ENCODE peak calls at places on chromosomes 7 and 10, in nine cellular contexts. One of them, this sample, is unnamed.

GRCh38 chr10:71244638-71245419 is 32.5 kb downstream of the UNC5B start:
- DNase-seq in GM12865: peak; percentile 15
- DNase-seq in heart left ventricle: peak; percentile 81
- DNase-seq in AG04450: peak; percentile 84
- DNase-seq in ovary: peak; percentile 67
- DNase-seq in AG04449: no peak
- DNase-seq in neural crest cell: no peak
- DNase-seq in WTC11: no peak
- DNase-seq in cardiac fibroblast: peak; percentile 94
- DNase-seq in this sample: peak; percentile 94

GRCh38 chr7:140230862-140231778 is 54.3 kb upstream of the KDM7A start:
- DNase-seq in GM12865: no peak
- DNase-seq in heart left ventricle: no peak
- DNase-seq in AG04450: no peak
- DNase-seq in ovary: no peak
- DNase-seq in AG04449: no peak
- DNase-seq in neural crest cell: peak; percentile 45
- DNase-seq in WTC11: peak; percentile 90
- DNase-seq in cardiac fibroblast: peak; percentile 34
- DNase-seq in this sample: no peak

GRCh38 chr10:102431452-102432124 is 786 bp downstream of the CUEDC2 start:
- DNase-seq in GM12865: no peak
- DNase-seq in heart left ventricle: no peak
- DNase-seq in AG04450: no peak
- DNase-seq in ovary: no peak
- DNase-seq in AG04449: no peak
- DNase-seq in neural crest cell: no peak
- DNase-seq in WTC11: no peak
- DNase-seq in cardiac fibroblast: peak; percentile 59
- DNase-seq in this sample: no peak

GRCh38 chr7:142359694-142360279 is 101.9 kb upstream of the PRSS58 start:
- DNase-seq in GM12865: no peak
- DNase-seq in heart left ventricle: no peak
- DNase-seq in AG04450: no peak
- DNase-seq in ovary: no peak
- DNase-seq in AG04449: no peak
- DNase-seq in neural crest cell: no peak
- DNase-seq in WTC11: no peak
- DNase-seq in cardiac fibroblast: no peak
- DNase-seq in this sample: no peak

GRCh38 chr10:112490543-112490942 is 43.5 kb downstream of the VTI1A start:
- DNase-seq in GM12865: no peak
- DNase-seq in heart left ventricle: peak; percentile 52
- DNase-seq in AG04450: no peak
- DNase-seq in ovary: no peak
- DNase-seq in AG04449: no peak
- DNase-seq in neural crest cell: no peak
- DNase-seq in WTC11: no peak
- DNase-seq in cardiac fibroblast: peak; percentile 35
- DNase-seq in this sample: no peak

GRCh38 chr7:107785170-107785569 is 17.9 kb downstream of the SLC26A3 start:
- DNase-seq in GM12865: no peak
- DNase-seq in heart left ventricle: no peak
- DNase-seq in AG04450: no peak
- DNase-seq in ovary: no peak
- DNase-seq in AG04449: no peak
- DNase-seq in neural crest cell: no peak
- DNase-seq in WTC11: no peak
- DNase-seq in cardiac fibroblast: no peak
- DNase-seq in this sample: no peak

GRCh38 chr7:111931016-111931517 is 275.1 kb downstream of the DOCK4 start:
- DNase-seq in GM12865: no peak
- DNase-seq in heart left ventricle: no peak
- DNase-seq in AG04450: peak; percentile 15
- DNase-seq in ovary: no peak
- DNase-seq in AG04449: no peak
- DNase-seq in neural crest cell: no peak
- DNase-seq in WTC11: no peak
- DNase-seq in cardiac fibroblast: peak; percentile 32
- DNase-seq in this sample: no peak

GRCh38 chr7:91287685-91288084 is 23.5 kb downstream of the FZD1 start:
- DNase-seq in GM12865: no peak
- DNase-seq in heart left ventricle: no peak
- DNase-seq in AG04450: no peak
- DNase-seq in ovary: peak; percentile 22
- DNase-seq in AG04449: no peak
- DNase-seq in neural crest cell: no peak
- DNase-seq in WTC11: no peak
- DNase-seq in cardiac fibroblast: no peak
- DNase-seq in this sample: no peak

GRCh38 chr10:56269181-56269580 is 91.9 kb downstream of the ZWINT start:
- DNase-seq in GM12865: no peak
- DNase-seq in heart left ventricle: no peak
- DNase-seq in AG04450: no peak
- DNase-seq in ovary: no peak
- DNase-seq in AG04449: no peak
- DNase-seq in neural crest cell: no peak
- DNase-seq in WTC11: no peak
- DNase-seq in cardiac fibroblast: no peak
- DNase-seq in this sample: no peak

GRCh38 chr7:27345164-27345887 is 102.7 kb downstream of the EVX1 start:
- DNase-seq in GM12865: no peak
- DNase-seq in heart left ventricle: no peak
- DNase-seq in AG04450: no peak
- DNase-seq in ovary: no peak
- DNase-seq in AG04449: no peak
- DNase-seq in neural crest cell: no peak
- DNase-seq in WTC11: no peak
- DNase-seq in cardiac fibroblast: no peak
- DNase-seq in this sample: no peak

GRCh38 chr7:14446829-14447228 is 455.7 kb downstream of the DGKB start:
- DNase-seq in GM12865: no peak
- DNase-seq in heart left ventricle: no peak
- DNase-seq in AG04450: no peak
- DNase-seq in ovary: no peak
- DNase-seq in AG04449: no peak
- DNase-seq in neural crest cell: no peak
- DNase-seq in WTC11: peak; percentile 14
- DNase-seq in cardiac fibroblast: no peak
- DNase-seq in this sample: no peak

GRCh38 chr10:34962866-34963265 is 127.3 kb downstream of the CUL2 start:
- DNase-seq in GM12865: no peak
- DNase-seq in heart left ventricle: no peak
- DNase-seq in AG04450: no peak
- DNase-seq in ovary: no peak
- DNase-seq in AG04449: no peak
- DNase-seq in neural crest cell: no peak
- DNase-seq in WTC11: no peak
- DNase-seq in cardiac fibroblast: no peak
- DNase-seq in this sample: no peak

GRCh38 chr10:34964166-34964800 is 125.9 kb downstream of the CUL2 start:
- DNase-seq in GM12865: no peak
- DNase-seq in heart left ventricle: no peak
- DNase-seq in AG04450: no peak
- DNase-seq in ovary: no peak
- DNase-seq in AG04449: no peak
- DNase-seq in neural crest cell: no peak
- DNase-seq in WTC11: no peak
- DNase-seq in cardiac fibroblast: no peak
- DNase-seq in this sample: no peak

GRCh38 chr10:34959786-34960185 is 130.4 kb downstream of the CUL2 start:
- DNase-seq in GM12865: no peak
- DNase-seq in heart left ventricle: no peak
- DNase-seq in AG04450: no peak
- DNase-seq in ovary: no peak
- DNase-seq in AG04449: no peak
- DNase-seq in neural crest cell: no peak
- DNase-seq in WTC11: no peak
- DNase-seq in cardiac fibroblast: no peak
- DNase-seq in this sample: no peak

GRCh38 chr10:34959321-34959720 is 130.8 kb downstream of the CUL2 start:
- DNase-seq in GM12865: no peak
- DNase-seq in heart left ventricle: no peak
- DNase-seq in AG04450: no peak
- DNase-seq in ovary: no peak
- DNase-seq in AG04449: no peak
- DNase-seq in neural crest cell: peak; percentile 25
- DNase-seq in WTC11: no peak
- DNase-seq in cardiac fibroblast: no peak
- DNase-seq in this sample: no peak

DNA sequence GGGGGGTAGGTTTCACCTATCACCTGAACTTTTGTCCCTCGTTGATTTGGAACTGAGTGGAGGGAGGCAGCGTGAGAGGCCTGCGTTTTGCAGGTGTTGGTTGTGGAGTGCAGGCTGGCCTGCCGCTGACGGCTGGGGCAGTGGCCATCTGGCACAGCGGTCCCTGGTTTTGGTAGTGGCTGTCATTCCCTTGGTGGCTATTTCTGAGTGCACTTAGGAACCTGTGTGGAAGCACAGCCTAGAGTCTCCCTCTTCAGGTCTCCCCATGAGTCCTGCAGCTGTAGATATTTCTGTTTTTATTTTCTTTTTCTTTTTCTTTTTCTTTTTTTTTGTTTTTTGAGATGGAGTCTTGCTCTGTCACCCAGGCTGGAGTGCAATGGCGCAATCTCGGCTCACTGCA is 129.2 kb downstream of the CUL2 start:
- DNase-seq in GM12865: no peak
- DNase-seq in heart left ventricle: no peak
- DNase-seq in AG04450: no peak
- DNase-seq in ovary: no peak
- DNase-seq in AG04449: no peak
- DNase-seq in neural crest cell: no peak
- DNase-seq in WTC11: no peak
- DNase-seq in cardiac fibroblast: peak; percentile 34
- DNase-seq in this sample: no peak
- TF ChIP-seq CTCF in GM12865: no peak
- TF ChIP-seq CTCF in heart left ventricle: peak; percentile 55
- TF ChIP-seq CTCF in AG04450: peak; percentile 44
- TF ChIP-seq CTCF in ovary: no peak
- TF ChIP-seq CTCF in AG04449: peak; percentile 14
- TF ChIP-seq CTCF in neural crest cell: no peak
- TF ChIP-seq CTCF in WTC11: no peak
- TF ChIP-seq CTCF in cardiac fibroblast: peak; percentile 21
- TF ChIP-seq CTCF in this sample: peak; percentile 50

GRCh38 chr7:36985866-36986402 is 261.6 kb upstream of the AOAH start:
- DNase-seq in GM12865: no peak
- DNase-seq in heart left ventricle: no peak
- DNase-seq in AG04450: no peak
- DNase-seq in ovary: no peak
- DNase-seq in AG04449: no peak
- DNase-seq in neural crest cell: no peak
- DNase-seq in WTC11: no peak
- DNase-seq in cardiac fibroblast: no peak
- DNase-seq in this sample: no peak

GRCh38 chr7:36984051-36984492 is 259.8 kb upstream of the AOAH start:
- DNase-seq in GM12865: no peak
- DNase-seq in heart left ventricle: no peak
- DNase-seq in AG04450: no peak
- DNase-seq in ovary: no peak
- DNase-seq in AG04449: no peak
- DNase-seq in neural crest cell: no peak
- DNase-seq in WTC11: no peak
- DNase-seq in cardiac fibroblast: no peak
- DNase-seq in this sample: no peak

GRCh38 chr7:36984710-36985308 is 260.5 kb upstream of the AOAH start:
- DNase-seq in GM12865: no peak
- DNase-seq in heart left ventricle: no peak
- DNase-seq in AG04450: no peak
- DNase-seq in ovary: no peak
- DNase-seq in AG04449: no peak
- DNase-seq in neural crest cell: no peak
- DNase-seq in WTC11: no peak
- DNase-seq in cardiac fibroblast: no peak
- DNase-seq in this sample: no peak

GRCh38 chr7:36986429-36987362 is 262.4 kb upstream of the AOAH start:
- DNase-seq in GM12865: peak; percentile 65
- DNase-seq in heart left ventricle: peak; percentile 75
- DNase-seq in AG04450: peak; percentile 8
- DNase-seq in ovary: peak; percentile 36
- DNase-seq in AG04449: no peak
- DNase-seq in neural crest cell: peak; percentile 81
- DNase-seq in WTC11: peak; percentile 86
- DNase-seq in cardiac fibroblast: peak; percentile 53
- DNase-seq in this sample: no peak

GRCh38 chr7:36987363-36987724 is 263.1 kb upstream of the AOAH start:
- DNase-seq in GM12865: no peak
- DNase-seq in heart left ventricle: no peak
- DNase-seq in AG04450: no peak
- DNase-seq in ovary: no peak
- DNase-seq in AG04449: no peak
- DNase-seq in neural crest cell: no peak
- DNase-seq in WTC11: no peak
- DNase-seq in cardiac fibroblast: no peak
- DNase-seq in this sample: no peak
- TF ChIP-seq CTCF in GM12865: no peak
- TF ChIP-seq CTCF in heart left ventricle: no peak
- TF ChIP-seq CTCF in AG04450: no peak
- TF ChIP-seq CTCF in ovary: no peak
- TF ChIP-seq CTCF in AG04449: no peak
- TF ChIP-seq CTCF in neural crest cell: no peak
- TF ChIP-seq CTCF in WTC11: peak; percentile 0
- TF ChIP-seq CTCF in cardiac fibroblast: no peak
- TF ChIP-seq CTCF in this sample: no peak

GRCh38 chr10:80168679-80169380 is 36.3 kb downstream of the PLAC9 start:
- DNase-seq in GM12865: peak; percentile 38
- DNase-seq in heart left ventricle: no peak
- DNase-seq in AG04450: no peak
- DNase-seq in ovary: no peak
- DNase-seq in AG04449: no peak
- DNase-seq in neural crest cell: no peak
- DNase-seq in WTC11: peak; percentile 58
- DNase-seq in cardiac fibroblast: no peak
- DNase-seq in this sample: no peak
- TF ChIP-seq CTCF in GM12865: peak; percentile 60
- TF ChIP-seq CTCF in heart left ventricle: peak; percentile 35
- TF ChIP-seq CTCF in AG04450: peak; percentile 25
- TF ChIP-seq CTCF in ovary: no peak
- TF ChIP-seq CTCF in AG04449: no peak
- TF ChIP-seq CTCF in neural crest cell: peak; percentile 27
- TF ChIP-seq CTCF in WTC11: peak; percentile 54
- TF ChIP-seq CTCF in cardiac fibroblast: peak; percentile 17
- TF ChIP-seq CTCF in this sample: no peak

DNA sequence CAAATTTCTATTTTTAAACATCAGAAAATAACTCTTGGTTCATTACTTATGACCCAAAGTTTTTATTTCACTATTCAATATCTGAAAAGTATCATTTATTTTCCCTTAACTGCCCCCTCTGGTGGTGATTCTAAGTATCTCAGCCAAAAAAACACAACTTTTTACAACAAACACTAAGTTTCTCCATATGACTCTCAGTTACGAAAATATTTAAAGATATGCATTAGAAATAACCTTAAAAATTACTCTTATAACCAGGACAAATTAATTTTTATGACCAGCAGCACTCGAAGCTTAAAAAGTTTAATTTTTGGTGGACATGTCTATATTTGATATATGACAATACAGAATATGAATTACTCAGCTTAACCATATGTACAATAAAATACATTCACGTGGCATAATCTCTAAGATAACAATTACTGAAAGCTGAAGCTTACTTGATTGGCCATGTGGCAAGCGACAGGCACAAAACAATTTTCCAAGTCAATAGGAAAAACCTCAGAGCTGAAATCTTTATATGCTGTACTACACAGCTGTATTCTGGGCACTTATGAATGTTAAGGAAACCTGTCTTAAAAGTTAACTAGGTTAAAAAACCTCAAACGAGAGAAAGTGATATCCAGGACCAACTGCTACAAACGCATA is 2.3 kb downstream of the HNRNPA2B1 start:
- DNase-seq in GM12865: peak; percentile 51
- DNase-seq in heart left ventricle: no peak
- DNase-seq in AG04450: no peak
- DNase-seq in ovary: no peak
- DNase-seq in AG04449: no peak
- DNase-seq in neural crest cell: no peak
- DNase-seq in WTC11: no peak
- DNase-seq in cardiac fibroblast: peak; percentile 61
- DNase-seq in this sample: no peak
- TF ChIP-seq CTCF in GM12865: peak; percentile 59
- TF ChIP-seq CTCF in heart left ventricle: peak; percentile 78
- TF ChIP-seq CTCF in AG04450: peak; percentile 61
- TF ChIP-seq CTCF in ovary: no peak
- TF ChIP-seq CTCF in AG04449: peak; percentile 34
- TF ChIP-seq CTCF in neural crest cell: peak; percentile 94
- TF ChIP-seq CTCF in WTC11: peak; percentile 74
- TF ChIP-seq CTCF in cardiac fibroblast: peak; percentile 62
- TF ChIP-seq CTCF in this sample: peak; percentile 74